ENCODE peak calls at places on chromosome 14, in five cellular contexts. I, P, U, R and L are unnamed samples.

GRCh38 chr14:105929327-105930081 is 403.1 kb downstream of the TMEM121 start:
- DNase-seq in I (no peak), P (no peak), U (no peak), R (no peak), L (no peak)

GRCh38 chr14:47438650-47439140 is 236.7 kb downstream of the MDGA2 start:
- DNase-seq in I (no peak), P (no peak), U (no peak), R (no peak), L (peak; percentile 84)

GRCh38 chr14:21724115-21724973 is 50.7 kb upstream of the OR4E1 start:
- DNase-seq in I (no peak), P (no peak), U (no peak), R (no peak), L (no peak)

GRCh38 chr14:20179880-20180279 is 10.8 kb upstream of the OR11G2 start:
- DNase-seq in I (no peak), P (no peak), U (no peak), R (no peak), L (no peak)

GRCh38 chr14:37650356-37651037 is 55.1 kb downstream of the TTC6 start:
- DNase-seq in I (no peak), P (peak; percentile 19), U (no peak), R (no peak), L (peak; percentile 46)

GRCh38 chr14:50031534-50032313 is 84.6 kb downstream of the VCPKMT start:
- DNase-seq in I (peak; percentile 23), P (peak; percentile 45), U (no peak), R (no peak), L (no peak)

GRCh38 chr14:84282618-84283017 is 1247.3 kb upstream of the FLRT2 start:
- DNase-seq in I (no peak), P (no peak), U (no peak), R (no peak), L (no peak)

GRCh38 chr14:32078030-32078793 is 1.1 kb downstream of the ARHGAP5 start:
- DNase-seq in I (no peak), P (peak; percentile 24), U (no peak), R (no peak), L (peak; percentile 63)

GRCh38 chr14:89641495-89642162 is 224.6 kb upstream of the FOXN3 start:
- DNase-seq in I (no peak), P (no peak), U (no peak), R (no peak), L (no peak)

GRCh38 chr14:25003537-25003936 is 46.4 kb downstream of the STXBP6 start:
- DNase-seq in I (no peak), P (peak; percentile 26), U (no peak), R (no peak), L (peak; percentile 39)

GRCh38 chr14:106318700-106319099 is 792.3 kb downstream of the TMEM121 start:
- DNase-seq in I (no peak), P (no peak), U (no peak), R (no peak), L (no peak)

GRCh38 chr14:88834883-88835431 is 10.5 kb downstream of the TTC8 start:
- DNase-seq in I (peak; percentile 2), P (peak; percentile 87), U (no peak), R (no peak), L (peak; percentile 56)

GRCh38 chr14:24162083-24162482 is 1.0 kb downstream of the IRF9 start:
- DNase-seq in I (no peak), P (peak; percentile 75), U (no peak), R (no peak), L (peak; percentile 22)

GRCh38 chr14:92711976-92712653 is 36.3 kb downstream of the LGMN start:
- DNase-seq in I (no peak), P (no peak), U (no peak), R (no peak), L (no peak)

GRCh38 chr14:73591690-73592448 is at the start of gene ACOT4:
- DNase-seq in I (peak; percentile 42), P (peak; percentile 20), U (no peak), R (peak; percentile 54), L (peak; percentile 23)

GRCh38 chr14:104895207-104895785 is 29.4 kb upstream of the PLD4 start:
- DNase-seq in I (no peak), P (no peak), U (no peak), R (peak; percentile 46), L (no peak)

GRCh38 chr14:41662780-41663477 is 56.3 kb downstream of the LRFN5 start:
- DNase-seq in I (no peak), P (no peak), U (no peak), R (no peak), L (no peak)

GRCh38 chr14:58298880-58299664 is 717 bp downstream of the ARID4A start:
- DNase-seq in I (no peak), P (no peak), U (peak; percentile 41), R (peak; percentile 67), L (no peak)

GRCh38 chr14:23411563-23412525 is 3.8 kb upstream of the MYH6 start:
- DNase-seq in I (no peak), P (no peak), U (no peak), R (no peak), L (no peak)

GRCh38 chr14:74491952-74492351 is 1.2 kb downstream of the NPC2 start:
- DNase-seq in I (peak; percentile 20), P (peak; percentile 40), U (no peak), R (no peak), L (peak; percentile 43)

GRCh38 chr14:61406670-61407069 is 85.3 kb downstream of the PRKCH start:
- DNase-seq in I (no peak), P (no peak), U (no peak), R (no peak), L (no peak)

GRCh38 chr14:61285364-61285763 is 4.2 kb upstream of the TMEM30B start:
- DNase-seq in I (no peak), P (peak; percentile 12), U (no peak), R (no peak), L (no peak)

GRCh38 chr14:95402612-95403011 is 82.9 kb upstream of the CLMN start:
- DNase-seq in I (no peak), P (no peak), U (no peak), R (no peak), L (no peak)

GRCh38 chr14:61479746-61480502 is 158.5 kb downstream of the PRKCH start:
- DNase-seq in I (no peak), P (peak; percentile 66), U (no peak), R (no peak), L (peak; percentile 42)

GRCh38 chr14:80428171-80428570 is 216.9 kb upstream of the DIO2 start:
- DNase-seq in I (peak; percentile 11), P (peak; percentile 47), U (no peak), R (no peak), L (no peak)

GRCh38 chr14:32329146-32329545 is at the start of gene AKAP6:
- DNase-seq in I (no peak), P (no peak), U (peak; percentile 72), R (no peak), L (peak; percentile 30)

GRCh38 chr14:26719514-26719913 is 121.7 kb upstream of the NOVA1 start:
- DNase-seq in I (no peak), P (peak; percentile 38), U (no peak), R (no peak), L (peak; percentile 65)

GRCh38 chr14:77439861-77440260 is 16.5 kb upstream of the NOXRED1 start:
- DNase-seq in I (peak; percentile 78), P (no peak), U (no peak), R (no peak), L (no peak)

DNA sequence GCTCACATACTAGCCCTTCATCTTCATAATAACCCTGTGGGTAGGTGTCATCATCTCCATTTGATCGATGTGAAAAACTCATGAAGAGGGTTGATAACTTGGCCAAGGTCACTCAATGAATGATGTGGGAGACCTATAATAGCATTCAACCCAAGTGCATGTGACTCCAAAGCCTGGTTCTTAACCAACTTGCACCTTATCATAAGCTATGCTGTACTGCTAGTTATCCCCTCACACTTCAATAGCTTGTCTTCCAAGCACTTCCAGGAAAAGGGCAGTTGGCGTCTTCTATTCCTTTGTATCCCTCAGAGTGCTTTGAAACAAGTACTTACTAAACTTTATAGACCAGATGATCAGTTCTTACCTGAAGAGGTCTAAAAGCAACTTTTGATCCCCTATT is 15.2 kb downstream of the VIPAS39 start:
- DNase-seq in I (no peak), P (no peak), U (no peak), R (no peak), L (no peak)
- H3K36me3 ChIP-seq in I (peaks cover 17% of the 10 kb centered on the region), P (peaks cover 44% of the 10 kb centered on the region), U (peaks cover 79% of the 10 kb centered on the region), R (peaks cover 15% of the 10 kb centered on the region), L (peaks cover 21% of the 10 kb centered on the region)

GRCh38 chr14:68630081-68630571 is 162.7 kb downstream of the ZFP36L1 start:
- DNase-seq in I (peak; percentile 81), P (no peak), U (no peak), R (peak; percentile 20), L (no peak)

GRCh38 chr14:68627868-68628604 is 164.8 kb downstream of the ZFP36L1 start:
- DNase-seq in I (peak; percentile 85), P (no peak), U (peak; percentile 52), R (peak; percentile 91), L (no peak)

GRCh38 chr14:68627050-68627867 is 165.6 kb downstream of the ZFP36L1 start:
- DNase-seq in I (peak; percentile 94), P (no peak), U (no peak), R (peak; percentile 32), L (peak; percentile 56)

GRCh38 chr14:68630611-68631013 is 162.3 kb downstream of the ZFP36L1 start:
- DNase-seq in I (peak; percentile 71), P (no peak), U (no peak), R (peak; percentile 17), L (no peak)

DNA sequence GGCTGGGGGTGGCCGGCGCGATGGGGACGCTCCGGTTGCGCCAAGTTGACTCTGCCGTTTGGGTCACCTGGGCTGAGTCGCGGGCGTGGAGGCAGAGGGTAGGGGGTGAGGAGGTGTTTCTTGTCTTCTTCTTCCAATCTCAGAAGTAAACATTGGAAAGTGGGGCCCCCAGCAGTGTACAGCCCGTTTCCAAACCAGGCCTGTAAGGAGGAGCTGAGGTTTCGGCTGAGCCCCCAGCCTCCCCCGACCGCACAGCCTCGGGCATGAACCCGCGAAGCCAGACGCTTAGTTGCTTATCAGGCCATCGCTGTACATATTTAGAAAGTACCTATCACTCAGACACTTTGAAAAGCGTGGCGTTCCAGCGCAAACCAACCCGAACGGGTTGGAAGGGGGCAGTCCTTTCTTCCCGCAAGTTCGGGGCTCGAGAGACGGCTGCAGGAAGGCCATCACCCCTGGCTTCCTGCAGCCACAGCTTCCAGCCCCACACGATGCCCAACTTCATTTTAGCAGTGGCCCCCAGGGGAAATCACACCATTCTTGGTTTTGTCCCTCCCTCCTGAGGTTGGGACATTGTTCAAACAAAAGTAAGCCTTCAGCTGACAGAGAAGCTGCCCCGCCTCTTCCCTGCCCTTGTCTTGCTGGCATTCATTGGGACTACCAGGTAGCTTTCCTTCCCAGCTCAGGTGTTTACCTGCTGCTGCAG is 164.1 kb downstream of the ZFP36L1 start:
- DNase-seq in I (peak; percentile 88), P (no peak), U (no peak), R (peak; percentile 73), L (no peak)
- H3K14ac ChIP-seq in I (peak overlapping the region; percentile 74), P (no peak overlapping the region), U (peak overlapping the region; percentile 61), R (no peak overlapping the region), L (no peak overlapping the region)

GRCh38 chr14:103627073-103628025 is 1.7 kb upstream of the KLC1 start:
- DNase-seq in I (no peak), P (no peak), U (no peak), R (no peak), L (no peak)
- H3K4me3 ChIP-seq in I (no peak overlapping the region), P (no peak overlapping the region), U (peak overlapping the region; percentile 86), R (peak overlapping the region; percentile 92), L (no peak overlapping the region)

DNA sequence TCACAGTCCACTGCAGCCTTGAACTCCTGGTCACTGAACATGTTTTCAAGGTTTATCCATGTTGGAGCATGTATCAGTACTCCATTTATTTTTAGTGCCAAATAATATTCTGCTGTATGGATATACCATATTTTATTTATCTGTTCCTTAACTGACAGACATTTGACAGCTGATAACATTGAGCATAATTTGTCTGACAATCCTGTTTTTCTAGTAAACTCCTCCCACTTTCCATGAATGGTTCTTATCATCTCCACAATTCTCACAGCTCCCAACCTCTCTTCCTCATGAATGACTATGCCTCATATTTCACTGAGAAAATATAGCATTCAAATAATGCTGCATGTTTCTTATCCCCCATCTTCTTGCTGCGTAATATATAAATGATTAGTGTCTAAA is 33.3 kb downstream of the COCH start:
- DNase-seq in I (no peak), P (no peak), U (no peak), R (no peak), L (no peak)
- H3K36me3 ChIP-seq in I (peaks cover 11% of the 10 kb centered on the region), P (peaks cover 23% of the 10 kb centered on the region), U (peaks cover 86% of the 10 kb centered on the region), R (no peaks in the 10 kb centered on the region), L (peaks cover 93% of the 10 kb centered on the region)